ENCODE peak calls at places on chromosome X, in five cellular contexts. One of them, this sample, is unnamed.

GRCh38 chrX:68660746-68661145 is 13.3 kb downstream of the STARD8 start:
- DNase-seq in Ammon's horn: no peak
- DNase-seq in activated T-cell treated with anti-CD3 and anti-CD28 coated beads for 24 hours: no peak
- DNase-seq in amniotic stem cell: no peak
- DNase-seq in stimulated activated CD8-positive, alpha-beta memory T cell treated with anti-CD3 and anti-CD28 coated beads, Interleukin-7, amount 100 ng/mL, for 1 hour: no peak
- DNase-seq in this sample: no peak

GRCh38 chrX:67619253-67619652 is 75.4 kb downstream of the AR start:
- DNase-seq in Ammon's horn: no peak
- DNase-seq in activated T-cell treated with anti-CD3 and anti-CD28 coated beads for 24 hours: no peak
- DNase-seq in amniotic stem cell: no peak
- DNase-seq in stimulated activated CD8-positive, alpha-beta memory T cell treated with anti-CD3 and anti-CD28 coated beads, Interleukin-7, amount 100 ng/mL, for 1 hour: no peak
- DNase-seq in this sample: no peak

GRCh38 chrX:42725196-42725595 is 52.8 kb downstream of the PPP1R2C start:
- DNase-seq in Ammon's horn: no peak
- DNase-seq in activated T-cell treated with anti-CD3 and anti-CD28 coated beads for 24 hours: no peak
- DNase-seq in amniotic stem cell: no peak
- DNase-seq in stimulated activated CD8-positive, alpha-beta memory T cell treated with anti-CD3 and anti-CD28 coated beads, Interleukin-7, amount 100 ng/mL, for 1 hour: no peak
- DNase-seq in this sample: no peak

GRCh38 chrX:153179131-153179530 is at the start of gene MAGEA1:
- DNase-seq in Ammon's horn: no peak
- DNase-seq in activated T-cell treated with anti-CD3 and anti-CD28 coated beads for 24 hours: no peak
- DNase-seq in amniotic stem cell: no peak
- DNase-seq in stimulated activated CD8-positive, alpha-beta memory T cell treated with anti-CD3 and anti-CD28 coated beads, Interleukin-7, amount 100 ng/mL, for 1 hour: no peak
- DNase-seq in this sample: no peak

GRCh38 chrX:102651968-102652744 is 873 bp downstream of the GPRASP1 start:
- DNase-seq in Ammon's horn: peak
- DNase-seq in activated T-cell treated with anti-CD3 and anti-CD28 coated beads for 24 hours: no peak
- DNase-seq in amniotic stem cell: no peak
- DNase-seq in stimulated activated CD8-positive, alpha-beta memory T cell treated with anti-CD3 and anti-CD28 coated beads, Interleukin-7, amount 100 ng/mL, for 1 hour: no peak
- DNase-seq in this sample: no peak

GRCh38 chrX:16586371-16587112 is 63.4 kb upstream of the S100G start:
- DNase-seq in Ammon's horn: no peak
- DNase-seq in activated T-cell treated with anti-CD3 and anti-CD28 coated beads for 24 hours: no peak
- DNase-seq in amniotic stem cell: no peak
- DNase-seq in stimulated activated CD8-positive, alpha-beta memory T cell treated with anti-CD3 and anti-CD28 coated beads, Interleukin-7, amount 100 ng/mL, for 1 hour: no peak
- DNase-seq in this sample: no peak

GRCh38 chrX:134186362-134187121 is 50.4 kb upstream of the CCDC160 start:
- DNase-seq in Ammon's horn: no peak
- DNase-seq in activated T-cell treated with anti-CD3 and anti-CD28 coated beads for 24 hours: peak
- DNase-seq in amniotic stem cell: no peak
- DNase-seq in stimulated activated CD8-positive, alpha-beta memory T cell treated with anti-CD3 and anti-CD28 coated beads, Interleukin-7, amount 100 ng/mL, for 1 hour: no peak
- DNase-seq in this sample: no peak

GRCh38 chrX:102739642-102740041 is 19.1 kb downstream of the GPRASP3 start:
- DNase-seq in Ammon's horn: no peak
- DNase-seq in activated T-cell treated with anti-CD3 and anti-CD28 coated beads for 24 hours: no peak
- DNase-seq in amniotic stem cell: no peak
- DNase-seq in stimulated activated CD8-positive, alpha-beta memory T cell treated with anti-CD3 and anti-CD28 coated beads, Interleukin-7, amount 100 ng/mL, for 1 hour: no peak
- DNase-seq in this sample: no peak

GRCh38 chrX:10847333-10847732 is 226.9 kb upstream of the MID1 start:
- DNase-seq in Ammon's horn: no peak
- DNase-seq in activated T-cell treated with anti-CD3 and anti-CD28 coated beads for 24 hours: no peak
- DNase-seq in amniotic stem cell: no peak
- DNase-seq in stimulated activated CD8-positive, alpha-beta memory T cell treated with anti-CD3 and anti-CD28 coated beads, Interleukin-7, amount 100 ng/mL, for 1 hour: no peak
- DNase-seq in this sample: no peak

GRCh38 chrX:112968351-112969133 is 127.9 kb upstream of the AMOT start:
- DNase-seq in Ammon's horn: no peak
- DNase-seq in activated T-cell treated with anti-CD3 and anti-CD28 coated beads for 24 hours: no peak
- DNase-seq in amniotic stem cell: no peak
- DNase-seq in stimulated activated CD8-positive, alpha-beta memory T cell treated with anti-CD3 and anti-CD28 coated beads, Interleukin-7, amount 100 ng/mL, for 1 hour: no peak
- DNase-seq in this sample: no peak

GRCh38 chrX:114800719-114801118 is 216.7 kb downstream of the IL13RA2 start:
- DNase-seq in Ammon's horn: no peak
- DNase-seq in activated T-cell treated with anti-CD3 and anti-CD28 coated beads for 24 hours: no peak
- DNase-seq in amniotic stem cell: no peak
- DNase-seq in stimulated activated CD8-positive, alpha-beta memory T cell treated with anti-CD3 and anti-CD28 coated beads, Interleukin-7, amount 100 ng/mL, for 1 hour: no peak
- DNase-seq in this sample: no peak

GRCh38 chrX:55342533-55343501 is 78.1 kb upstream of the PAGE3 start:
- DNase-seq in Ammon's horn: peak
- DNase-seq in activated T-cell treated with anti-CD3 and anti-CD28 coated beads for 24 hours: no peak
- DNase-seq in amniotic stem cell: no peak
- DNase-seq in stimulated activated CD8-positive, alpha-beta memory T cell treated with anti-CD3 and anti-CD28 coated beads, Interleukin-7, amount 100 ng/mL, for 1 hour: no peak
- DNase-seq in this sample: no peak

GRCh38 chrX:71514367-71515038 is 18.4 kb upstream of the OGT start:
- DNase-seq in Ammon's horn: peak
- DNase-seq in activated T-cell treated with anti-CD3 and anti-CD28 coated beads for 24 hours: no peak
- DNase-seq in amniotic stem cell: no peak
- DNase-seq in stimulated activated CD8-positive, alpha-beta memory T cell treated with anti-CD3 and anti-CD28 coated beads, Interleukin-7, amount 100 ng/mL, for 1 hour: no peak
- DNase-seq in this sample: no peak

GRCh38 chrX:45344597-45344996 is 143.9 kb upstream of the DIPK2B start:
- DNase-seq in Ammon's horn: no peak
- DNase-seq in activated T-cell treated with anti-CD3 and anti-CD28 coated beads for 24 hours: no peak
- DNase-seq in amniotic stem cell: peak
- DNase-seq in stimulated activated CD8-positive, alpha-beta memory T cell treated with anti-CD3 and anti-CD28 coated beads, Interleukin-7, amount 100 ng/mL, for 1 hour: no peak
- DNase-seq in this sample: no peak

GRCh38 chrX:20527458-20528099 is 260.9 kb upstream of the RPS6KA3 start:
- DNase-seq in Ammon's horn: peak
- DNase-seq in activated T-cell treated with anti-CD3 and anti-CD28 coated beads for 24 hours: no peak
- DNase-seq in amniotic stem cell: peak
- DNase-seq in stimulated activated CD8-positive, alpha-beta memory T cell treated with anti-CD3 and anti-CD28 coated beads, Interleukin-7, amount 100 ng/mL, for 1 hour: no peak
- DNase-seq in this sample: no peak

GRCh38 chrX:151789179-151789800 is 54.7 kb downstream of the CNGA2 start:
- DNase-seq in Ammon's horn: no peak
- DNase-seq in activated T-cell treated with anti-CD3 and anti-CD28 coated beads for 24 hours: no peak
- DNase-seq in amniotic stem cell: peak
- DNase-seq in stimulated activated CD8-positive, alpha-beta memory T cell treated with anti-CD3 and anti-CD28 coated beads, Interleukin-7, amount 100 ng/mL, for 1 hour: no peak
- DNase-seq in this sample: no peak

GRCh38 chrX:48794993-48795501 is 6.8 kb upstream of the HDAC6 start:
- DNase-seq in Ammon's horn: no peak
- DNase-seq in activated T-cell treated with anti-CD3 and anti-CD28 coated beads for 24 hours: no peak
- DNase-seq in amniotic stem cell: no peak
- DNase-seq in stimulated activated CD8-positive, alpha-beta memory T cell treated with anti-CD3 and anti-CD28 coated beads, Interleukin-7, amount 100 ng/mL, for 1 hour: no peak
- DNase-seq in this sample: no peak

GRCh38 chrX:69987691-69988090 is 62.0 kb downstream of the AWAT2 start:
- DNase-seq in Ammon's horn: peak
- DNase-seq in activated T-cell treated with anti-CD3 and anti-CD28 coated beads for 24 hours: no peak
- DNase-seq in amniotic stem cell: no peak
- DNase-seq in stimulated activated CD8-positive, alpha-beta memory T cell treated with anti-CD3 and anti-CD28 coated beads, Interleukin-7, amount 100 ng/mL, for 1 hour: no peak
- DNase-seq in this sample: no peak

GRCh38 chrX:150146271-150146888 is 208.1 kb upstream of the EOLA2 start:
- DNase-seq in Ammon's horn: no peak
- DNase-seq in activated T-cell treated with anti-CD3 and anti-CD28 coated beads for 24 hours: peak
- DNase-seq in amniotic stem cell: no peak
- DNase-seq in stimulated activated CD8-positive, alpha-beta memory T cell treated with anti-CD3 and anti-CD28 coated beads, Interleukin-7, amount 100 ng/mL, for 1 hour: no peak
- DNase-seq in this sample: no peak

GRCh38 chrX:101417981-101418841 is 10.2 kb downstream of the HNRNPH2 start:
- DNase-seq in Ammon's horn: peak
- DNase-seq in activated T-cell treated with anti-CD3 and anti-CD28 coated beads for 24 hours: peak
- DNase-seq in amniotic stem cell: peak
- DNase-seq in stimulated activated CD8-positive, alpha-beta memory T cell treated with anti-CD3 and anti-CD28 coated beads, Interleukin-7, amount 100 ng/mL, for 1 hour: no peak
- DNase-seq in this sample: no peak

GRCh38 chrX:131836161-131836560 is 186.9 kb upstream of the STK26 start:
- DNase-seq in Ammon's horn: no peak
- DNase-seq in activated T-cell treated with anti-CD3 and anti-CD28 coated beads for 24 hours: no peak
- DNase-seq in amniotic stem cell: no peak
- DNase-seq in stimulated activated CD8-positive, alpha-beta memory T cell treated with anti-CD3 and anti-CD28 coated beads, Interleukin-7, amount 100 ng/mL, for 1 hour: no peak
- DNase-seq in this sample: no peak

GRCh38 chrX:119497185-119497584 is 28.9 kb downstream of the SLC25A5 start:
- DNase-seq in Ammon's horn: no peak
- DNase-seq in activated T-cell treated with anti-CD3 and anti-CD28 coated beads for 24 hours: no peak
- DNase-seq in amniotic stem cell: no peak
- DNase-seq in stimulated activated CD8-positive, alpha-beta memory T cell treated with anti-CD3 and anti-CD28 coated beads, Interleukin-7, amount 100 ng/mL, for 1 hour: no peak
- DNase-seq in this sample: no peak

GRCh38 chrX:68835468-68835867 is 6.6 kb downstream of the EFNB1 start:
- DNase-seq in Ammon's horn: no peak
- DNase-seq in activated T-cell treated with anti-CD3 and anti-CD28 coated beads for 24 hours: no peak
- DNase-seq in amniotic stem cell: no peak
- DNase-seq in stimulated activated CD8-positive, alpha-beta memory T cell treated with anti-CD3 and anti-CD28 coated beads, Interleukin-7, amount 100 ng/mL, for 1 hour: no peak
- DNase-seq in this sample: no peak

GRCh38 chrX:102155806-102156179 is at the start of gene BEX5:
- DNase-seq in Ammon's horn: peak
- DNase-seq in activated T-cell treated with anti-CD3 and anti-CD28 coated beads for 24 hours: peak
- DNase-seq in amniotic stem cell: no peak
- DNase-seq in stimulated activated CD8-positive, alpha-beta memory T cell treated with anti-CD3 and anti-CD28 coated beads, Interleukin-7, amount 100 ng/mL, for 1 hour: no peak
- DNase-seq in this sample: no peak

GRCh38 chrX:110678591-110678990 is 117.0 kb downstream of the CHRDL1 start:
- DNase-seq in Ammon's horn: no peak
- DNase-seq in activated T-cell treated with anti-CD3 and anti-CD28 coated beads for 24 hours: no peak
- DNase-seq in amniotic stem cell: no peak
- DNase-seq in stimulated activated CD8-positive, alpha-beta memory T cell treated with anti-CD3 and anti-CD28 coated beads, Interleukin-7, amount 100 ng/mL, for 1 hour: no peak
- DNase-seq in this sample: no peak

GRCh38 chrX:10564484-10564883 is 55.9 kb downstream of the MID1 start:
- DNase-seq in Ammon's horn: no peak
- DNase-seq in activated T-cell treated with anti-CD3 and anti-CD28 coated beads for 24 hours: no peak
- DNase-seq in amniotic stem cell: no peak
- DNase-seq in stimulated activated CD8-positive, alpha-beta memory T cell treated with anti-CD3 and anti-CD28 coated beads, Interleukin-7, amount 100 ng/mL, for 1 hour: no peak
- DNase-seq in this sample: no peak

GRCh38 chrX:65136424-65136823 is 160.2 kb upstream of the ZC4H2 start:
- DNase-seq in Ammon's horn: no peak
- DNase-seq in activated T-cell treated with anti-CD3 and anti-CD28 coated beads for 24 hours: no peak
- DNase-seq in amniotic stem cell: no peak
- DNase-seq in stimulated activated CD8-positive, alpha-beta memory T cell treated with anti-CD3 and anti-CD28 coated beads, Interleukin-7, amount 100 ng/mL, for 1 hour: no peak
- DNase-seq in this sample: no peak

GRCh38 chrX:56789518-56790070 is 60.6 kb downstream of the NBDY start:
- DNase-seq in Ammon's horn: no peak
- DNase-seq in activated T-cell treated with anti-CD3 and anti-CD28 coated beads for 24 hours: no peak
- DNase-seq in amniotic stem cell: no peak
- DNase-seq in stimulated activated CD8-positive, alpha-beta memory T cell treated with anti-CD3 and anti-CD28 coated beads, Interleukin-7, amount 100 ng/mL, for 1 hour: no peak
- DNase-seq in this sample: no peak

GRCh38 chrX:27391601-27392000 is 71.5 kb downstream of the PPP4R3C start:
- DNase-seq in Ammon's horn: no peak
- DNase-seq in activated T-cell treated with anti-CD3 and anti-CD28 coated beads for 24 hours: no peak
- DNase-seq in amniotic stem cell: no peak
- DNase-seq in stimulated activated CD8-positive, alpha-beta memory T cell treated with anti-CD3 and anti-CD28 coated beads, Interleukin-7, amount 100 ng/mL, for 1 hour: no peak
- DNase-seq in this sample: no peak

GRCh38 chrX:68049466-68049865 is 383.8 kb downstream of the OPHN1 start:
- DNase-seq in Ammon's horn: no peak
- DNase-seq in activated T-cell treated with anti-CD3 and anti-CD28 coated beads for 24 hours: no peak
- DNase-seq in amniotic stem cell: no peak
- DNase-seq in stimulated activated CD8-positive, alpha-beta memory T cell treated with anti-CD3 and anti-CD28 coated beads, Interleukin-7, amount 100 ng/mL, for 1 hour: no peak
- DNase-seq in this sample: no peak

GRCh38 chrX:124415115-124415798 is 68.9 kb downstream of the SH2D1A start:
- DNase-seq in Ammon's horn: no peak
- DNase-seq in activated T-cell treated with anti-CD3 and anti-CD28 coated beads for 24 hours: no peak
- DNase-seq in amniotic stem cell: no peak
- DNase-seq in stimulated activated CD8-positive, alpha-beta memory T cell treated with anti-CD3 and anti-CD28 coated beads, Interleukin-7, amount 100 ng/mL, for 1 hour: no peak
- DNase-seq in this sample: no peak

GRCh38 chrX:153379508-153379907 is 21.6 kb downstream of the PNMA6E start:
- DNase-seq in Ammon's horn: no peak
- DNase-seq in activated T-cell treated with anti-CD3 and anti-CD28 coated beads for 24 hours: no peak
- DNase-seq in amniotic stem cell: no peak
- DNase-seq in stimulated activated CD8-positive, alpha-beta memory T cell treated with anti-CD3 and anti-CD28 coated beads, Interleukin-7, amount 100 ng/mL, for 1 hour: no peak
- DNase-seq in this sample: no peak

GRCh38 chrX:106050054-106050453 is 11.5 kb upstream of the SERPINA7 start:
- DNase-seq in Ammon's horn: no peak
- DNase-seq in activated T-cell treated with anti-CD3 and anti-CD28 coated beads for 24 hours: no peak
- DNase-seq in amniotic stem cell: no peak
- DNase-seq in stimulated activated CD8-positive, alpha-beta memory T cell treated with anti-CD3 and anti-CD28 coated beads, Interleukin-7, amount 100 ng/mL, for 1 hour: no peak
- DNase-seq in this sample: no peak

GRCh38 chrX:78514852-78515251 is 144.3 kb downstream of the RTL3 start:
- DNase-seq in Ammon's horn: no peak
- DNase-seq in activated T-cell treated with anti-CD3 and anti-CD28 coated beads for 24 hours: no peak
- DNase-seq in amniotic stem cell: no peak
- DNase-seq in stimulated activated CD8-positive, alpha-beta memory T cell treated with anti-CD3 and anti-CD28 coated beads, Interleukin-7, amount 100 ng/mL, for 1 hour: no peak
- DNase-seq in this sample: no peak

GRCh38 chrX:151679798-151680427 is 15.3 kb upstream of the PRRG3 start:
- DNase-seq in Ammon's horn: no peak
- DNase-seq in activated T-cell treated with anti-CD3 and anti-CD28 coated beads for 24 hours: no peak
- DNase-seq in amniotic stem cell: no peak
- DNase-seq in stimulated activated CD8-positive, alpha-beta memory T cell treated with anti-CD3 and anti-CD28 coated beads, Interleukin-7, amount 100 ng/mL, for 1 hour: no peak
- DNase-seq in this sample: no peak

GRCh38 chrX:74781507-74782034 is 143.7 kb downstream of the NEXMIF start:
- DNase-seq in Ammon's horn: no peak
- DNase-seq in activated T-cell treated with anti-CD3 and anti-CD28 coated beads for 24 hours: no peak
- DNase-seq in amniotic stem cell: no peak
- DNase-seq in stimulated activated CD8-positive, alpha-beta memory T cell treated with anti-CD3 and anti-CD28 coated beads, Interleukin-7, amount 100 ng/mL, for 1 hour: no peak
- DNase-seq in this sample: no peak